ENCODE peak calls at places on chromosomes 3 and 15, in five cellular contexts. One of them, this sample, is unnamed.

GRCh38 chr15:85473455-85473854 is 93.1 kb downstream of the AKAP13 start:
- DNase-seq in right atrium auricular region: no peak
- DNase-seq in left ventricle myocardium superior: no peak
- DNase-seq in heart left ventricle: no peak
- DNase-seq in NCI-H1105 treated with DMSO at 0.1 percent for 48 hours: no peak
- DNase-seq in this sample: no peak

GRCh38 chr3:127483902-127484591 is 106.5 kb downstream of the TPRA1 start:
- DNase-seq in right atrium auricular region: no peak
- DNase-seq in left ventricle myocardium superior: no peak
- DNase-seq in heart left ventricle: peak
- DNase-seq in NCI-H1105 treated with DMSO at 0.1 percent for 48 hours: no peak
- DNase-seq in this sample: no peak

GRCh38 chr3:87333393-87333892 is 57.1 kb upstream of the POU1F1 start:
- DNase-seq in right atrium auricular region: no peak
- DNase-seq in left ventricle myocardium superior: no peak
- DNase-seq in heart left ventricle: no peak
- DNase-seq in NCI-H1105 treated with DMSO at 0.1 percent for 48 hours: no peak
- DNase-seq in this sample: no peak

GRCh38 chr15:57235865-57236264 is 140.4 kb upstream of the CGNL1 start:
- DNase-seq in right atrium auricular region: no peak
- DNase-seq in left ventricle myocardium superior: no peak
- DNase-seq in heart left ventricle: no peak
- DNase-seq in NCI-H1105 treated with DMSO at 0.1 percent for 48 hours: peak
- DNase-seq in this sample: peak

GRCh38 chr15:90286678-90287077 is 21.2 kb downstream of the NGRN start:
- DNase-seq in right atrium auricular region: peak
- DNase-seq in left ventricle myocardium superior: no peak
- DNase-seq in heart left ventricle: no peak
- DNase-seq in NCI-H1105 treated with DMSO at 0.1 percent for 48 hours: no peak
- DNase-seq in this sample: no peak

GRCh38 chr15:90071220-90071807 is 31.0 kb downstream of the IDH2 start:
- DNase-seq in right atrium auricular region: peak
- DNase-seq in left ventricle myocardium superior: peak
- DNase-seq in heart left ventricle: peak
- DNase-seq in NCI-H1105 treated with DMSO at 0.1 percent for 48 hours: peak
- DNase-seq in this sample: peak

GRCh38 chr3:140994316-140994715 is 52.7 kb downstream of the SLC25A36 start:
- DNase-seq in right atrium auricular region: no peak
- DNase-seq in left ventricle myocardium superior: no peak
- DNase-seq in heart left ventricle: no peak
- DNase-seq in NCI-H1105 treated with DMSO at 0.1 percent for 48 hours: no peak
- DNase-seq in this sample: no peak

GRCh38 chr3:17039579-17039978 is 154.8 kb downstream of the PLCL2 start:
- DNase-seq in right atrium auricular region: no peak
- DNase-seq in left ventricle myocardium superior: no peak
- DNase-seq in heart left ventricle: no peak
- DNase-seq in NCI-H1105 treated with DMSO at 0.1 percent for 48 hours: no peak
- DNase-seq in this sample: no peak

GRCh38 chr3:61682671-61683408 is 121.5 kb downstream of the PTPRG start:
- DNase-seq in right atrium auricular region: no peak
- DNase-seq in left ventricle myocardium superior: no peak
- DNase-seq in heart left ventricle: no peak
- DNase-seq in NCI-H1105 treated with DMSO at 0.1 percent for 48 hours: no peak
- DNase-seq in this sample: peak

GRCh38 chr3:112116777-112117186 is 16.3 kb downstream of the GCSAM start:
- DNase-seq in right atrium auricular region: no peak
- DNase-seq in left ventricle myocardium superior: peak
- DNase-seq in heart left ventricle: peak
- DNase-seq in NCI-H1105 treated with DMSO at 0.1 percent for 48 hours: no peak
- DNase-seq in this sample: peak

GRCh38 chr3:172289583-172289982 is 158.7 kb downstream of the GHSR start:
- DNase-seq in right atrium auricular region: peak
- DNase-seq in left ventricle myocardium superior: peak
- DNase-seq in heart left ventricle: peak
- DNase-seq in NCI-H1105 treated with DMSO at 0.1 percent for 48 hours: no peak
- DNase-seq in this sample: no peak

GRCh38 chr15:62957130-62957529 is 85.4 kb upstream of the TPM1 start:
- DNase-seq in right atrium auricular region: no peak
- DNase-seq in left ventricle myocardium superior: no peak
- DNase-seq in heart left ventricle: no peak
- DNase-seq in NCI-H1105 treated with DMSO at 0.1 percent for 48 hours: no peak
- DNase-seq in this sample: no peak

GRCh38 chr3:42610978-42611377 is 10.5 kb downstream of the NKTR start:
- DNase-seq in right atrium auricular region: no peak
- DNase-seq in left ventricle myocardium superior: no peak
- DNase-seq in heart left ventricle: no peak
- DNase-seq in NCI-H1105 treated with DMSO at 0.1 percent for 48 hours: no peak
- DNase-seq in this sample: no peak

GRCh38 chr3:55648591-55649318 is 161.6 kb upstream of the WNT5A start:
- DNase-seq in right atrium auricular region: no peak
- DNase-seq in left ventricle myocardium superior: no peak
- DNase-seq in heart left ventricle: no peak
- DNase-seq in NCI-H1105 treated with DMSO at 0.1 percent for 48 hours: no peak
- DNase-seq in this sample: no peak

GRCh38 chr15:80317389-80318169 is 65.6 kb upstream of the CTXND1 start:
- DNase-seq in right atrium auricular region: peak
- DNase-seq in left ventricle myocardium superior: peak
- DNase-seq in heart left ventricle: no peak
- DNase-seq in NCI-H1105 treated with DMSO at 0.1 percent for 48 hours: no peak
- DNase-seq in this sample: no peak

This sample was measured in COR-L47.